ENCODE peak calls at places on chromosome 4, in four cellular contexts. One of them, this sample, is unnamed.

GRCh38 chr4:38157592-38157991 is 197.4 kb downstream of the PTTG2 start:
- DNase-seq in K562: peak
- DNase-seq in HepG2: no peak
- DNase-seq in H1: no peak
- DNase-seq in this sample: no peak

GRCh38 chr4:128483041-128483440 is 195.4 kb upstream of the PGRMC2 start:
- DNase-seq in HepG2: no peak
- DNase-seq in H1: no peak
- DNase-seq in K562: no peak
- DNase-seq in this sample: no peak

GRCh38 chr4:122765702-122766352 is 33.3 kb downstream of the BBS12 start:
- DNase-seq in H1: no peak
- DNase-seq in K562: peak
- DNase-seq in HepG2: no peak
- DNase-seq in this sample: no peak

GRCh38 chr4:3711183-3712111 is 54.7 kb upstream of the ADRA2C start:
- DNase-seq in H1: no peak
- DNase-seq in K562: no peak
- DNase-seq in HepG2: no peak
- DNase-seq in this sample: no peak

GRCh38 chr4:80156410-80156809 is 40.9 kb upstream of the PRDM8 start:
- DNase-seq in HepG2: no peak
- DNase-seq in H1: no peak
- DNase-seq in K562: no peak
- DNase-seq in this sample: no peak

GRCh38 chr4:10456270-10457254 is 664 bp downstream of the ZNF518B start:
- DNase-seq in H1: peak
- DNase-seq in HepG2: no peak
- DNase-seq in K562: peak
- DNase-seq in this sample: no peak

GRCh38 chr4:27692098-27692679 is 831.5 kb downstream of the STIM2 start:
- DNase-seq in K562: peak
- DNase-seq in HepG2: peak
- DNase-seq in H1: no peak
- DNase-seq in this sample: no peak

GRCh38 chr4:35201403-35201802 is 1042.9 kb downstream of the ARAP2 start:
- DNase-seq in K562: no peak
- DNase-seq in H1: no peak
- DNase-seq in HepG2: no peak
- DNase-seq in this sample: no peak

GRCh38 chr4:1105067-1105466 is 8.3 kb downstream of the RNF212 start:
- DNase-seq in HepG2: no peak
- DNase-seq in K562: no peak
- DNase-seq in H1: no peak
- DNase-seq in this sample: no peak

GRCh38 chr4:105192910-105193309 is 46.2 kb downstream of the TET2 start:
- DNase-seq in H1: no peak
- DNase-seq in HepG2: peak
- DNase-seq in K562: no peak
- DNase-seq in this sample: no peak

GRCh38 chr4:83964996-83965541 is 429.2 kb downstream of the GPAT3 start:
- DNase-seq in H1: no peak
- DNase-seq in HepG2: no peak
- DNase-seq in K562: peak
- DNase-seq in this sample: no peak

GRCh38 chr4:139872274-139872673 is 206.7 kb downstream of the MGST2 start:
- DNase-seq in HepG2: peak
- DNase-seq in H1: no peak
- DNase-seq in K562: no peak
- DNase-seq in this sample: no peak

GRCh38 chr4:74431113-74431826 is 13.7 kb upstream of the AREG start:
- DNase-seq in HepG2: no peak
- DNase-seq in H1: no peak
- DNase-seq in K562: peak
- DNase-seq in this sample: peak

GRCh38 chr4:47526281-47526680 is 41.2 kb downstream of the ATP10D start:
- DNase-seq in K562: no peak
- DNase-seq in HepG2: no peak
- DNase-seq in H1: no peak
- DNase-seq in this sample: no peak

GRCh38 chr4:20403317-20403716 is 151.6 kb downstream of the SLIT2 start:
- DNase-seq in HepG2: no peak
- DNase-seq in H1: no peak
- DNase-seq in K562: no peak
- DNase-seq in this sample: no peak

GRCh38 chr4:71009796-71010588 is 16.5 kb downstream of the DCK start:
- DNase-seq in H1: no peak
- DNase-seq in K562: peak
- DNase-seq in HepG2: peak
- DNase-seq in this sample: no peak

GRCh38 chr4:1987721-1988326 is 20.9 kb downstream of the NELFA start:
- DNase-seq in K562: no peak
- DNase-seq in H1: no peak
- DNase-seq in HepG2: no peak
- DNase-seq in this sample: no peak

GRCh38 chr4:71559957-71560541 is 221.2 kb downstream of the SLC4A4 start:
- DNase-seq in H1: no peak
- DNase-seq in HepG2: no peak
- DNase-seq in K562: no peak
- DNase-seq in this sample: no peak

GRCh38 chr4:86928400-86929255 is 6.2 kb upstream of the AFF1 start:
- DNase-seq in HepG2: no peak
- DNase-seq in H1: no peak
- DNase-seq in K562: no peak
- DNase-seq in this sample: no peak

GRCh38 chr4:139817657-139818452 is 152.2 kb downstream of the MGST2 start:
- DNase-seq in HepG2: no peak
- DNase-seq in H1: no peak
- DNase-seq in K562: no peak
- DNase-seq in this sample: no peak

GRCh38 chr4:27176881-27177280 is 316.2 kb downstream of the STIM2 start:
- DNase-seq in H1: no peak
- DNase-seq in K562: no peak
- DNase-seq in HepG2: no peak
- DNase-seq in this sample: no peak

GRCh38 chr4:3373468-3373867 is 68.3 kb upstream of the HGFAC start:
- DNase-seq in H1: no peak
- DNase-seq in HepG2: no peak
- DNase-seq in K562: no peak
- DNase-seq in this sample: no peak

GRCh38 chr4:15914291-15914690 is 24.2 kb downstream of the FGFBP1 start:
- DNase-seq in HepG2: no peak
- DNase-seq in H1: no peak
- DNase-seq in K562: no peak
- DNase-seq in this sample: no peak

GRCh38 chr4:128653514-128654420 is 155.7 kb upstream of the JADE1 start:
- DNase-seq in H1: no peak
- DNase-seq in HepG2: no peak
- DNase-seq in K562: no peak
- DNase-seq in this sample: no peak

GRCh38 chr4:27096142-27096824 is 235.6 kb downstream of the STIM2 start:
- DNase-seq in H1: no peak
- DNase-seq in K562: no peak
- DNase-seq in HepG2: no peak
- DNase-seq in this sample: no peak

GRCh38 chr4:129526812-129527211 is 430.9 kb downstream of the C4orf33 start:
- DNase-seq in K562: no peak
- DNase-seq in H1: no peak
- DNase-seq in HepG2: peak
- DNase-seq in this sample: no peak

GRCh38 chr4:107619065-107619464 is 101.0 kb downstream of the PAPSS1 start:
- DNase-seq in H1: no peak
- DNase-seq in K562: no peak
- DNase-seq in HepG2: no peak
- DNase-seq in this sample: no peak

GRCh38 chr4:75289843-75290616 is 224.2 kb downstream of the RCHY1 start:
- DNase-seq in K562: peak
- DNase-seq in HepG2: peak
- DNase-seq in H1: peak
- DNase-seq in this sample: peak

GRCh38 chr4:134072137-134072536 is 129.5 kb downstream of the PABPC4L start:
- DNase-seq in H1: no peak
- DNase-seq in K562: no peak
- DNase-seq in HepG2: no peak
- DNase-seq in this sample: no peak
- TF ChIP-seq BRCA1 in H1: no peak
- TF ChIP-seq BRCA1 in K562: no peak
- TF ChIP-seq BRCA1 in HepG2: no peak
- TF ChIP-seq BRCA1 in this sample: no peak

DNA sequence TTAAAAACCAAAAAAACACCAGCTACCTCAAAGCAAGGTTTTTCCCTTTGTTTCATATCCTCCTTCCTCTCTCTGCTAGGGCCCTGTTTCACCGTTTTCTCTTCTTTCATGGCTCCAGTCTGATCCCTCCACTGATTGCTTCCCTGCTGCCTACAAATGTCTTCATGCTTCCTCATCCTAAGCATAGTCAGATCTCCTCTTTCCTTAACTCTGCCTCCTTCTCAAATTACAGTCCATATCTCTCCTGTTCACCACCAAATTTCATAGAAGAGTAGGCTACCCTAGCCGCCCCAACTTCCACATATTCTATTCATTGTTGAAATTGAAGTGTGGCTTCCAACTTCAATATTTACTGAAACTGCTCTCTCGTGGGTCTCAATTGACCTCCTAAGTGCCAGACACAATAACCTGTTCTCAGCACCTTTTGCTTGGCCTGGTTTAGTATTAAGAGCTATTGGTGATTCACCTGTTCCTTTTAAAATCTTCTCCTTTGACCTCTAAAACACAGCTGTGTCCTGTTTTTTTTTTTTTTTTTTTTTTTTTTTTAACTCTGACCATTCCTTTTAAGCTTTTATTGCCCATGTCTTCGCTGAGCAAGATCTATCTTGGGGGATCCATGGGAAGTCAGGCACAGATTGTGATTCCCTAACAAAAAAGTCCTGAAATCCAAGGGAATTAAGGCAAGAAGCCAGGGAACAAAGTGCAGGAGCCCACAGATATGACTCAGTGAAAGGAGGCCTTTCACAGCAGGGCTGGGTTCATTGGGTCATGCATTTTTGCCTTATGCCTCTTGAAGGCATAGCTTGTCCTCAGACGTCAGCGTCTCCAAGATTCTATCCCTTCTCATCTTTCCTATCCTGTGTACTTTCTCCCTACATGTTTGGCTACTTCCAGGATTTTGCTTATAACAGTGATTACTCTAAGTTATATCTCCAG is 85.4 kb downstream of the RPS3A start:
- DNase-seq in K562: no peak
- DNase-seq in H1: no peak
- DNase-seq in HepG2: peak
- DNase-seq in this sample: no peak
- TF ChIP-seq BRCA1 in K562: no peak
- TF ChIP-seq BRCA1 in H1: no peak
- TF ChIP-seq BRCA1 in HepG2: no peak
- TF ChIP-seq BRCA1 in this sample: no peak

GRCh38 chr4:170035231-170035630 is 9.0 kb upstream of the MFAP3L start:
- DNase-seq in HepG2: no peak
- DNase-seq in H1: no peak
- DNase-seq in K562: no peak
- DNase-seq in this sample: no peak

GRCh38 chr4:170038232-170038631 is 12.0 kb upstream of the MFAP3L start:
- DNase-seq in H1: no peak
- DNase-seq in HepG2: no peak
- DNase-seq in K562: no peak
- DNase-seq in this sample: no peak

GRCh38 chr4:170037481-170037880 is 11.3 kb upstream of the MFAP3L start:
- DNase-seq in K562: no peak
- DNase-seq in HepG2: no peak
- DNase-seq in H1: no peak
- DNase-seq in this sample: no peak

GRCh38 chr4:170040031-170040680 is 14.0 kb upstream of the MFAP3L start:
- DNase-seq in H1: peak
- DNase-seq in HepG2: no peak
- DNase-seq in K562: no peak
- DNase-seq in this sample: no peak
- TF ChIP-seq BRCA1 in H1: no peak
- TF ChIP-seq BRCA1 in HepG2: no peak
- TF ChIP-seq BRCA1 in K562: no peak
- TF ChIP-seq BRCA1 in this sample: no peak

DNA sequence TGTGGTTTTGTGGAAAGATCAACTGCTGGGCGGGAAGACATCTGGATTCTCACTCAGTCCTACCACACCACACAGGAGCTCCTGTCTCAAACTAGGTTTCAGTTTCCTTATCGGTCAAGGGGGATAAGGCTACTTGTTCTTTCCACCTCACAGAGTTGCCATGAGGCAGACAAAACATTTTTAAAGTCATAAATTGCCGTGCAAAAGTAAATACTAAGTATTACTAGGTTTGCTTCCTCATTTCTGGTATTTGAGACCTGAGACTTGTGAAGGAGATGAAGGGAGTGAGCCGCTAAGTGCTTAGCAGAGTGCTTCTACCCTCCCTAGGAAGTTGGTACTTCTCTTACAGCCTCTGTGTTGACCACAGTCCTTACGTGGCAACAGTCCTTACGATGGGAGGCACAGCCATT is 1.5 kb downstream of the LAP3 start:
- DNase-seq in H1: no peak
- DNase-seq in HepG2: no peak
- DNase-seq in K562: no peak
- DNase-seq in this sample: peak
- TF ChIP-seq BRCA1 in H1: no peak
- TF ChIP-seq BRCA1 in HepG2: no peak
- TF ChIP-seq BRCA1 in K562: no peak
- TF ChIP-seq BRCA1 in this sample: no peak

DNA sequence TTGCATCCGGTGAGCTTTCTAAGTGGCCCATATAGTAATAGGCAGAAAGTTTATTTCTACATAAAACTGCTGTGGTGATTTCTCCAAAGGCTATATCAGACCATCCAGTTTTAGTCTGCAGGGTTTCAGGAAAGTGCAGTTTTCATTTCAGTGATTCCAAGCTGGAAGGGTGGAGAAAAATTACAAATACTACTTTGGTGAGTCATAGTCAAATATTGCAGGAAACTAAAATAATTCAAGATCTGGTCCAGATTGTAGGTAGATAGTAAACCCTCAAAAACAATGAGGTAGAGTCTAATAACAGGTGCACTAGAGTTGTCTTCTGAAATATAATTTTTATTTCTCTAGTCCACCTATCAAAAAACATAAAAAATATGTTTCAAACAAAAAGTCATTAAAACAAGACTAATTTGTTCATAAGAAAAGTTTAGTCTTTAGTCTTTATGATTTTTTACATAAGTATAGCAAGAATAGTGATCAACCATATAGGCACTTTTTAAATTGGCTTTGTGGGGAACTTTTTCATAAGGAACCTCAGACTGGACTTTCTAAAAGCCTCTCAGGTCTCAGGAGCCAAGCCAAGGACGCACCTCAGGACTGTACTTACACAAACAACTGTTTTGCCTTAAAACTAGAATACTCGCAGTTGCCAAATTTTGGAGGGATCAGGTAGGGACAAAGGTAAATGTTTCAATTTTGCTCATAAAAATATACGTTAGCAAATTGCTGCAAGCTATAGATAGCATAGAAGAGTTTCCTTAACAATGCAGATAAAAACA is 101.8 kb upstream of the TLR3 start:
- DNase-seq in H1: no peak
- DNase-seq in HepG2: no peak
- DNase-seq in K562: no peak
- DNase-seq in this sample: no peak
- TF ChIP-seq BRCA1 in H1: no peak
- TF ChIP-seq BRCA1 in HepG2: no peak
- TF ChIP-seq BRCA1 in K562: no peak
- TF ChIP-seq BRCA1 in this sample: no peak

GRCh38 chr4:44674471-44674870 is 3.7 kb upstream of the GUF1 start:
- DNase-seq in K562: peak
- DNase-seq in H1: no peak
- DNase-seq in HepG2: no peak
- DNase-seq in this sample: no peak
- TF ChIP-seq BRCA1 in K562: no peak
- TF ChIP-seq BRCA1 in H1: no peak
- TF ChIP-seq BRCA1 in HepG2: no peak
- TF ChIP-seq BRCA1 in this sample: no peak